ENCODE peak calls at places on chromosomes 6 and 20, in four cellular contexts. X, K, I and G are unnamed samples. For H3K4me1, the result is how much of the 10 kb centered on the place peaks cover.

GRCh38 chr6:107129370-107129925 is 14.1 kb upstream of the BEND3 start:
- DNase-seq in X (no peak), K (no peak), I (no peak), G (peak)

GRCh38 chr6:139187489-139187888 is 52.6 kb downstream of the HECA start:
- DNase-seq in X (no peak), K (no peak), I (no peak), G (no peak)

GRCh38 chr6:133889557-133890301 is 816 bp downstream of the TCF21 start:
- DNase-seq in X (no peak), K (peak), I (no peak), G (peak)

GRCh38 chr20:63441777-63442493 is 30.5 kb downstream of the KCNQ2 start:
- DNase-seq in X (no peak), K (peak), I (peak), G (peak)

GRCh38 chr20:37276494-37277252 is 12.8 kb upstream of the MANBAL start:
- DNase-seq in X (peak), K (no peak), I (peak), G (peak)

GRCh38 chr6:146595981-146596731 is 2.6 kb upstream of the ADGB start:
- DNase-seq in X (peak), K (no peak), I (no peak), G (peak)

GRCh38 chr6:14959324-14959885 is 286.5 kb upstream of the JARID2 start:
- DNase-seq in X (no peak), K (no peak), I (no peak), G (no peak)

GRCh38 chr20:34986311-34987287 is 30.9 kb downstream of the MYH7B start:
- DNase-seq in X (no peak), K (peak), I (no peak), G (no peak)

GRCh38 chr20:34536798-34537394 is 20.7 kb downstream of the DYNLRB1 start:
- DNase-seq in X (no peak), K (peak), I (peak), G (peak)

GRCh38 chr6:104711371-104711770 is 148.3 kb downstream of the HACE1 start:
- DNase-seq in X (no peak), K (no peak), I (no peak), G (no peak)

GRCh38 chr6:41079080-41079479 is 6.3 kb downstream of the NFYA start:
- DNase-seq in X (no peak), K (no peak), I (no peak), G (no peak)

GRCh38 chr20:6735913-6736845 is 31.3 kb upstream of the BMP2 start:
- DNase-seq in X (no peak), K (no peak), I (no peak), G (peak)

DNA sequence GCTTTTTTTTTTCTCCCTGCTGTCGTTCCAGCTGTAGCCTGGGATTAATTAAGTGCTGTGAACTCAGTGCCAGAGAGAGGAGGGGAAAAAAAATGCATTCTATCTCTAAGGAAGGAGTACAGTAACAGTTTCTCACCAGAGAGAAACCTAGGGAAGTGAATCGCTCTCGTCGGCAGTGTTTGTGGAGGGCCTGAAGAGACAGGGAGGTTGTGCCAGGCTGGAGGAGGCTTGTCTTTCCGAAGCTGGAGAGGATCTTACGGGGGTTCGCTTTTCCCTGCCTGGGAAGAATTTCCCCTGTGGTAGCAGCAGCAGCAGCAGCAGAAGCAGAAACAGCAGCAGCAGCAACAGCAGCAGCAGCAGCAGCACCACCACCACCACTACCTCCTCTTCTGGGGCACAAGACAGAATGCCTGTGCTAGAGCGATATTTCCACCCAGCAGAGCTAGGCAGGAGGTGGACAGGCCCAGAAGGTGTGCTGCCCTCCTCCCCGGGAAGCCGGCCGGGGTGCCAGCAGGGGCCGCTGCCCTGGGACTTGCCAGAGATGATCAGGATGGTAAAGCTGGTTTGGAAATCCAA is 186.5 kb downstream of the PDE7B start:
- DNase-seq in X (no peak), K (no peak), I (no peak), G (peak)
- H3K27ac ChIP-seq in X (peak), K (peak), I (peak), G (peak)

GRCh38 chr20:46592580-46593362 is 42.3 kb upstream of the OCSTAMP start:
- DNase-seq in X (no peak), K (no peak), I (no peak), G (no peak)
- TF ChIP-seq CTCF in X (no peak), K (no peak), I (no peak), G (peak)

DNA sequence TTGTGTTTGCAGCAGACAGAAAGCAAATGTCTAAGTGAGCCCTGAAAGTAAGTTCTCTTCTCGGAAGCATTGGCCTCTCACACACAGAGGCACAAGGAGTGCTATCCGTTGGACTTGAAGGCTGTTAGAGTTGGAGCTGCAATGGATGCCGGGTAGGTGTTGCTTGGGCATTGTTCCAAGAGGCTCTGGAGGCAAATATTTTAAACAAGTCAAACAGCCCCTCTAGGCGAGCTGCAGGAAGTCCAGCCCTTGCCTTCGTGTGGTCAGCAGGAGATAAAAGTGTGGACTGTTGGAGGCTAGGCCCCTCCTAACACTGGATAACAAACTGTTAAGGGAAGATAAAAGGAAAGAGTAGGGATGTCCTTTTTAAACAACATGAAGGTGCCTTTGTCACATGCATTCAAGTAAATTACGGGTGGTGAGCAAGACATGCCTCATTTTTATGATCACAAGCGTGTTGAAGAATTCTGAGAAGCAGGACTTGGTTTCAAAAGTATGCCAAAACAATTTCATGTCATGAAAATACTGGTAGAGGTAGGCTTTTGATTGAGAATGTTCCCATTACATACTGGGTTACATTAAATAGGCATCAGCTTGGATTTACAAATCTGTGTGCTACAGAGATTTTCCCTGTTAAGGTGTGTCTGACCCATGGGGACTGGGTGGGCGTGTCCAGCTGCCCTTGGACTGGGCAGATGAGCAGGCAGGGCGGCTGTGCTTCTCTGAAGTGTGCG is 57.4 kb downstream of the RREB1 start:
- DNase-seq in X (no peak), K (no peak), I (no peak), G (peak)
- H3K4me1 ChIP-seq in X (half or more), K (half or more), I (half or more), G (under half)

DNA sequence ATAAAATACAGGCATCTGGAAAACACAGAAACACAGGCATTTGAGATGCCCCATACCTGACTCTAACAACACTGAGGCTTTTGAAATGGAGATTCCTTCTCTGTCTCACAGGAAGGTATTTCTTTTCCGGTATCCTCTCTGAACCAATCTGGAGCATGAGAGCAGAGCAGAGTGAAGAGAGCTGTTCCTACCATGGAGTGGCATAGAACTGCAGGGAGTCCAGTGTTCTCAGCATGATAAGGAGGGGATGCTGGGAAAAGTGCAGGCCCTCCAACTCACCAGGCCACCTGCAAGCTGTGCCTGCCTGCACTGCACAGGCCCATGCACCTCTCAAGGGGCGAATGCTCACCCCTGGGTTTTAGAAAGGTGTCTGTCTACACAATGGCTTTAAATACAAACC is 89.2 kb downstream of the FOXA2 start:
- DNase-seq in X (no peak), K (no peak), I (no peak), G (no peak)
- H3K27ac ChIP-seq in X (no peak), K (no peak), I (no peak), G (no peak)

DNA sequence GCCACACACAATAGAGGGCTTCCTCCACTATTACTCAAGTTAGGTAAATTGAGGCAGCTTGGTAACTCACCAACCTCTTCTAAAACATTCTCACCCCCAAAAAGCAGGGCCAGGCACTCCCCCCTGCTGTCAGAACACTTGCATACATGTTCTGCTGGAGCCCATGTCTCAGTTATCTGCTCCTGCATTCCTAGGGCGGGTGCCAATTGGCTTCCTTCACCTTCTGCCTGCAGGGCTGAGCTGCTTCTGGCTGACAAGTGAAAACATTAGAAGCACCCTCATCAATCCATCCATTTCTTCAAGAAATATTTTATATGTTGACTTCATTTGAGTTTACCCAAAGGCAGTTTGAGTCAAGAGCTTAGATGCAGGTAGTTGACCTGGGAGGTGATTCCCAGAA is 4.5 kb upstream of the ENTPD6 start:
- DNase-seq in X (no peak), K (no peak), I (no peak), G (no peak)
- TF ChIP-seq CTCF in X (no peak), K (no peak), I (no peak), G (no peak)